ENCODE peak calls at places on chromosomes 5 and 9, in seven cellular contexts. One of them, this sample, is unnamed.

GRCh38 chr5:6905883-6906282 is 192.7 kb downstream of the TENT4A start:
- DNase-seq in WTC11: no peak
- DNase-seq in spleen: no peak
- DNase-seq in natural killer cell: no peak
- DNase-seq in Calu3: no peak
- DNase-seq in GM13976: no peak
- DNase-seq in mammary epithelial cell: no peak
- DNase-seq in this sample: no peak

GRCh38 chr5:31427013-31427783 is 104.7 kb downstream of the DROSHA start:
- DNase-seq in GM13976: no peak
- DNase-seq in WTC11: no peak
- DNase-seq in mammary epithelial cell: no peak
- DNase-seq in natural killer cell: no peak
- DNase-seq in Calu3: no peak
- DNase-seq in spleen: no peak
- DNase-seq in this sample: no peak

GRCh38 chr5:137954131-137954879 is 65.0 kb downstream of the PKD2L2 start:
- DNase-seq in spleen: no peak
- DNase-seq in Calu3: no peak
- DNase-seq in mammary epithelial cell: peak
- DNase-seq in GM13976: no peak
- DNase-seq in natural killer cell: no peak
- DNase-seq in WTC11: no peak
- DNase-seq in this sample: no peak

GRCh38 chr9:22044583-22044982 is 35.5 kb upstream of the CDKN2B start:
- DNase-seq in Calu3: no peak
- DNase-seq in mammary epithelial cell: peak
- DNase-seq in spleen: no peak
- DNase-seq in WTC11: no peak
- DNase-seq in natural killer cell: no peak
- DNase-seq in GM13976: no peak
- DNase-seq in this sample: no peak

GRCh38 chr5:111385970-111386831 is 126.1 kb downstream of the STARD4 start:
- DNase-seq in WTC11: no peak
- DNase-seq in spleen: no peak
- DNase-seq in Calu3: no peak
- DNase-seq in GM13976: no peak
- DNase-seq in mammary epithelial cell: no peak
- DNase-seq in natural killer cell: no peak
- DNase-seq in this sample: no peak

GRCh38 chr5:143108498-143109128 is 294.9 kb downstream of the NR3C1 start:
- DNase-seq in mammary epithelial cell: no peak
- DNase-seq in GM13976: no peak
- DNase-seq in Calu3: no peak
- DNase-seq in natural killer cell: no peak
- DNase-seq in spleen: no peak
- DNase-seq in WTC11: no peak
- DNase-seq in this sample: no peak

GRCh38 chr5:8843766-8844165 is 702.1 kb downstream of the SEMA5A start:
- DNase-seq in mammary epithelial cell: no peak
- DNase-seq in spleen: no peak
- DNase-seq in GM13976: no peak
- DNase-seq in Calu3: no peak
- DNase-seq in WTC11: no peak
- DNase-seq in natural killer cell: no peak
- DNase-seq in this sample: no peak

GRCh38 chr9:136052433-136052880 is 42.6 kb downstream of the NACC2 start:
- DNase-seq in Calu3: peak
- DNase-seq in spleen: no peak
- DNase-seq in GM13976: peak
- DNase-seq in WTC11: no peak
- DNase-seq in mammary epithelial cell: peak
- DNase-seq in natural killer cell: no peak
- DNase-seq in this sample: no peak

GRCh38 chr5:51096859-51097258 is 286.4 kb upstream of the ISL1 start:
- DNase-seq in spleen: no peak
- DNase-seq in Calu3: no peak
- DNase-seq in WTC11: no peak
- DNase-seq in GM13976: no peak
- DNase-seq in natural killer cell: no peak
- DNase-seq in mammary epithelial cell: no peak
- DNase-seq in this sample: no peak

GRCh38 chr9:132220069-132220468 is 58.2 kb downstream of the NTNG2 start:
- DNase-seq in natural killer cell: no peak
- DNase-seq in mammary epithelial cell: no peak
- DNase-seq in Calu3: no peak
- DNase-seq in GM13976: no peak
- DNase-seq in spleen: no peak
- DNase-seq in WTC11: no peak
- DNase-seq in this sample: no peak

GRCh38 chr9:100505564-100506159 is 32.7 kb downstream of the TMEFF1 start:
- DNase-seq in Calu3: peak
- DNase-seq in spleen: peak
- DNase-seq in mammary epithelial cell: peak
- DNase-seq in GM13976: peak
- DNase-seq in natural killer cell: peak
- DNase-seq in WTC11: peak
- DNase-seq in this sample: peak
- TF ChIP-seq CTCF in Calu3: peak
- TF ChIP-seq CTCF in spleen: peak
- TF ChIP-seq CTCF in mammary epithelial cell: peak
- TF ChIP-seq CTCF in GM13976: peak
- TF ChIP-seq CTCF in natural killer cell: peak
- TF ChIP-seq CTCF in WTC11: peak
- TF ChIP-seq CTCF in this sample: peak

DNA sequence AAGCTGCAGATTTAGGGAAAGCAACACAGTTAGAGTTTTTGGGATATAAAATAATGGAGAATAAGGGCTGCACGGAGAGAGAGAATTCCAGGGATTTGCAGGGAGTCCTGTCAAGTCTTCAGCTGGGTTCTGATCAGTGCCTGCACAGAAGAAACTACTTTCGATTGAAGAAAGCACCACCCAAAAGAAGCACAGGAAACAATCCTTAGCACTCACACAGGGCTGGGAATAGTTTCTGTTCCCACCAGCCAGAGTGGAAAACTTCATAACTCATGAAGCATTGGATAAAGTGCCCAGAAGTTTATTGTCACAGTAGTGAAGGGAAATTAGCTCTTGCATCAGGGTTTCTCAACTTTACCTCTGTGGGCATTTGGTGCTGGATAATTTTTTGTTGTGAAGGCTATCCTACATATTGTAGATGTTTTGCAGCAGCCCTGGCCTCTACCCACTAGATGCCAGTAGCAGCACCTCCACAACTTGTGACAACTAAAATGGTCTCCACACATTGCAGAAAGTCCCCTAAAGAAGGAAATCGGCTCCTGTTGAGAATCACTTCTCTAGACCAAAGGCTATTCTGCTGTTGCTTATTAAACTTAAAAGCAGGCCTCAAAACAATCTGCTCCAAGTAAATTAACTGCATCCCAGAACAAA is 71.0 kb upstream of the FAM120A start:
- DNase-seq in mammary epithelial cell: no peak
- DNase-seq in spleen: no peak
- DNase-seq in GM13976: no peak
- DNase-seq in Calu3: no peak
- DNase-seq in WTC11: no peak
- DNase-seq in natural killer cell: no peak
- DNase-seq in this sample: no peak
- TF ChIP-seq CTCF in mammary epithelial cell: no peak
- TF ChIP-seq CTCF in spleen: no peak
- TF ChIP-seq CTCF in GM13976: no peak
- TF ChIP-seq CTCF in Calu3: no peak
- TF ChIP-seq CTCF in WTC11: no peak
- TF ChIP-seq CTCF in natural killer cell: no peak
- TF ChIP-seq CTCF in this sample: no peak

DNA sequence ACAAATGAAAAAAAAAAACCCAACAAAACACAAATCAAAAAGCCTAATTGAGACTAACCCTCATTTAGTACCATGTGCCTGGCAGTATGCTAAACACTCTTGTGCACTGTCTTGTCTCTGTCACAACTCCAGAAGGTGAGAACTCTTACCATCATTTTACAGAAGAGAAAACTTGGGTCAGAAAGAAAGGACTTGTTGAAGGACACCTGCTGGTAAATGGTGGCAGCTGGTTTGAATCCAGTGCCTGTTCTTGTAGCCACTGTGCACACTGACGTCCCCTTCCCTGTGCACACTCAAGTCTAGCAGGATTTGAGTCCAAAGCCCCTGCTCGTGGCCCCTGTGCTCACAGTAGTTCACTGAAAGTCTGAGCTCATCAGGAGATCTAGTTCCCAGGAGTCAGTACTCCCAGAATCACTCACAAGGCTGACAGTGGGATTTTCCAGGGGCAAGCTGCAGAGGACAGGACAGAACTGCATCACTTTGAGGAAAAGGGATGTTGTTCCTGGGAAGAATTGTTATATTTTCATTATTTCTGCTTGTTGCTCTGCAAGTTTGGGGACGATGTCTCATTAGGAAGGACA is 43.0 kb upstream of the HSD17B4 start:
- DNase-seq in WTC11: no peak
- DNase-seq in natural killer cell: no peak
- DNase-seq in spleen: no peak
- DNase-seq in Calu3: no peak
- DNase-seq in mammary epithelial cell: no peak
- DNase-seq in GM13976: no peak
- DNase-seq in this sample: no peak
- TF ChIP-seq CTCF in WTC11: no peak
- TF ChIP-seq CTCF in natural killer cell: no peak
- TF ChIP-seq CTCF in spleen: peak
- TF ChIP-seq CTCF in Calu3: no peak
- TF ChIP-seq CTCF in mammary epithelial cell: no peak
- TF ChIP-seq CTCF in GM13976: peak
- TF ChIP-seq CTCF in this sample: no peak

GRCh38 chr5:140795259-140795641 is 598 bp downstream of the PCDHA2 start:
- DNase-seq in GM13976: no peak
- DNase-seq in WTC11: no peak
- DNase-seq in spleen: no peak
- DNase-seq in natural killer cell: no peak
- DNase-seq in mammary epithelial cell: no peak
- DNase-seq in Calu3: no peak
- DNase-seq in this sample: peak
- TF ChIP-seq CTCF in GM13976: no peak
- TF ChIP-seq CTCF in WTC11: no peak
- TF ChIP-seq CTCF in spleen: no peak
- TF ChIP-seq CTCF in natural killer cell: no peak
- TF ChIP-seq CTCF in mammary epithelial cell: peak
- TF ChIP-seq CTCF in Calu3: no peak
- TF ChIP-seq CTCF in this sample: peak

GRCh38 chr9:89234636-89235035 is 56.0 kb upstream of the SHC3 start:
- DNase-seq in WTC11: peak
- DNase-seq in GM13976: peak
- DNase-seq in mammary epithelial cell: peak
- DNase-seq in Calu3: peak
- DNase-seq in natural killer cell: no peak
- DNase-seq in spleen: no peak
- DNase-seq in this sample: peak
- TF ChIP-seq CTCF in WTC11: no peak
- TF ChIP-seq CTCF in GM13976: no peak
- TF ChIP-seq CTCF in mammary epithelial cell: no peak
- TF ChIP-seq CTCF in Calu3: no peak
- TF ChIP-seq CTCF in natural killer cell: no peak
- TF ChIP-seq CTCF in spleen: no peak
- TF ChIP-seq CTCF in this sample: no peak

DNA sequence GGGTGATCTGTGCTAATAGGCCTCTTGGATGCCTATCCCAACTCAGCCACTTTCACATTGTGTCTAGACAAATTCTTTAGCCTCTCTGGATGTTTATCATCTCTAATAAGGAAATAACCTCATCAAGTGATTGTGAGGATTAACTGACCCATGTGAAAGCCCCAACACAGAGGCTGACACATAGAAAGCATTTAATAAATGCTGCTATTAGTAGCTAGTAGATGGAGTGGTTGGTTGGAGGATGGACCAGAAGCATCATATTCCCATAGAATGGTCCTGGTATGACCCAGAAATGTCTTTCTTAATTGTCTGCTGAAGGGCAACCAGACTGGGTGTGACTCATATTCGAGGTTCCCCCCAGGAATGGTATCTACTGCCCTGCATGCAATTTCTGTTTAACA is 124.4 kb downstream of the PIK3R1 start:
- DNase-seq in GM13976: no peak
- DNase-seq in spleen: no peak
- DNase-seq in mammary epithelial cell: peak
- DNase-seq in Calu3: no peak
- DNase-seq in WTC11: no peak
- DNase-seq in natural killer cell: no peak
- DNase-seq in this sample: no peak
- TF ChIP-seq CTCF in GM13976: no peak
- TF ChIP-seq CTCF in spleen: no peak
- TF ChIP-seq CTCF in mammary epithelial cell: no peak
- TF ChIP-seq CTCF in Calu3: no peak
- TF ChIP-seq CTCF in WTC11: no peak
- TF ChIP-seq CTCF in natural killer cell: no peak
- TF ChIP-seq CTCF in this sample: no peak

This sample was measured in endothelial cell.